ENCODE peak calls at places on chromosomes 16 and 17, in nine cellular contexts. Z is osteoblast, R is transverse colon, V is right lobe of liver, K is body of pancreas, N is skeletal muscle cell, M is small intestine, J is GM12865, T is sigmoid colon. D is an unnamed sample.

GRCh38 chr17:6548578-6549330 is 7.6 kb downstream of the PITPNM3 start:
- DNase-seq in Z (peak; percentile 88), R (peak; percentile 23), J (peak; percentile 78), N (no peak), M (no peak), K (no peak), V (no peak), T (peak; percentile 86), D (no peak)

GRCh38 chr16:83068686-83069085 is 441.9 kb downstream of the CDH13 start:
- DNase-seq in N (no peak), J (no peak), M (peak; percentile 41), K (no peak), V (no peak), T (no peak), Z (no peak), R (no peak), D (no peak)

GRCh38 chr17:71764507-71764906 is 356.3 kb upstream of the SOX9 start:
- DNase-seq in J (peak; percentile 69), N (no peak), R (peak; percentile 24), K (peak; percentile 31), Z (peak; percentile 21), V (no peak), M (peak; percentile 17), T (no peak), D (no peak)

GRCh38 chr16:54277845-54278703 is 8.5 kb downstream of the IRX3 start:
- DNase-seq in R (no peak), M (no peak), T (no peak), K (no peak), N (no peak), V (no peak), J (no peak), Z (peak; percentile 75), D (peak; percentile 57)

GRCh38 chr17:36675786-36676185 is 74.4 kb downstream of the MRM1 start:
- DNase-seq in M (no peak), J (peak; percentile 32), K (no peak), Z (no peak), V (no peak), N (no peak), R (no peak), T (no peak), D (no peak)

GRCh38 chr16:84942786-84943185 is 68.5 kb downstream of the ZDHHC7 start:
- DNase-seq in K (no peak), V (no peak), M (no peak), J (no peak), Z (no peak), R (no peak), N (no peak), T (no peak), D (no peak)

GRCh38 chr17:66547170-66547865 is 244.9 kb downstream of the PRKCA start:
- DNase-seq in R (no peak), K (no peak), N (no peak), J (no peak), T (no peak), Z (no peak), V (no peak), M (peak; percentile 44), D (no peak)

GRCh38 chr17:58414596-58414997 is 2.7 kb downstream of the RNF43 start:
- DNase-seq in Z (no peak), K (peak; percentile 18), T (no peak), M (peak; percentile 48), R (no peak), J (no peak), N (no peak), V (no peak), D (no peak)

GRCh38 chr17:58710948-58711552 is 18.6 kb downstream of the RAD51C start:
- DNase-seq in J (peak; percentile 70), Z (peak; percentile 48), N (no peak), T (no peak), K (peak; percentile 40), R (peak; percentile 10), M (peak; percentile 54), V (peak; percentile 52), D (peak; percentile 35)

GRCh38 chr16:30896203-30896889 is at the start of gene CTF1:
- DNase-seq in Z (peak; percentile 97), T (peak; percentile 93), N (peak; percentile 60), R (peak; percentile 62), K (peak; percentile 56), M (no peak), V (peak; percentile 63), J (no peak), D (peak; percentile 79)

GRCh38 chr16:30896890-30897730 is 696 bp downstream of the CTF1 start:
- DNase-seq in J (peak; percentile 87), K (peak; percentile 90), R (peak; percentile 91), T (peak; percentile 97), V (peak; percentile 92), Z (peak; percentile 99), M (peak; percentile 95), N (peak; percentile 65), D (peak; percentile 92)

GRCh38 chr16:30893744-30894539 is at the start of gene BCL7C:
- DNase-seq in V (peak; percentile 96), J (peak; percentile 92), N (peak; percentile 59), R (peak; percentile 95), K (peak; percentile 92), M (peak; percentile 93), T (peak; percentile 95), Z (peak; percentile 98), D (peak; percentile 93)

GRCh38 chr16:30894540-30895368 is 877 bp upstream of the BCL7C start:
- DNase-seq in Z (peak; percentile 44), R (no peak), J (no peak), K (no peak), T (no peak), V (no peak), M (no peak), N (no peak), D (no peak)

GRCh38 chr16:30895592-30896202 is 717 bp upstream of the CTF1 start:
- DNase-seq in K (no peak), T (no peak), J (no peak), V (no peak), R (no peak), M (no peak), N (no peak), Z (peak; percentile 14), D (no peak)
- H3K4me3 ChIP-seq in K (no peak overlapping the region), T (peak overlapping the region; percentile 48), J (no peak overlapping the region), V (no peak overlapping the region), R (peak overlapping the region; percentile 40), M (no peak overlapping the region), N (peak overlapping the region; percentile 57), Z (peak overlapping the region; percentile 85), D (no peak overlapping the region)

GRCh38 chr16:646679-647172 is 2.4 kb upstream of the WDR90 start:
- DNase-seq in V (no peak), K (no peak), R (no peak), N (no peak), J (no peak), T (no peak), Z (no peak), M (no peak), D (no peak)

GRCh38 chr16:645852-646678 is 3.1 kb upstream of the WDR90 start:
- DNase-seq in V (peak; percentile 94), T (no peak), M (peak; percentile 81), K (no peak), J (no peak), N (no peak), Z (no peak), R (peak; percentile 89), D (no peak)

GRCh38 chr16:648786-649589 is at the start of gene WDR90:
- DNase-seq in K (peak; percentile 92), N (peak; percentile 58), R (peak; percentile 96), V (peak; percentile 97), M (peak; percentile 95), Z (peak; percentile 100), J (peak; percentile 94), T (peak; percentile 97), D (peak; percentile 94)

GRCh38 chr16:648071-648785 is 937 bp upstream of the WDR90 start:
- DNase-seq in K (peak; percentile 91), T (no peak), Z (peak; percentile 95), J (peak; percentile 76), M (peak; percentile 92), R (peak; percentile 90), V (peak; percentile 95), N (no peak), D (no peak)

GRCh38 chr16:647173-647902 is 1.8 kb upstream of the WDR90 start:
- DNase-seq in Z (no peak), M (peak; percentile 52), K (peak; percentile 42), T (no peak), R (peak; percentile 71), N (no peak), J (no peak), V (peak; percentile 88), D (no peak)
- H3K4me3 ChIP-seq in Z (peak overlapping the region; percentile 80), M (peak overlapping the region; percentile 6), K (no peak overlapping the region), T (no peak overlapping the region), R (no peak overlapping the region), N (no peak overlapping the region), J (peak overlapping the region; percentile 75), V (no peak overlapping the region), D (no peak overlapping the region)

GRCh38 chr17:74372426-74372825 is 5.1 kb downstream of the GPR142 start:
- DNase-seq in K (no peak), N (no peak), J (no peak), Z (no peak), V (no peak), T (no peak), M (no peak), R (no peak), D (no peak)

GRCh38 chr17:74369665-74370490 is 2.6 kb downstream of the GPR142 start:
- DNase-seq in T (no peak), V (no peak), Z (peak; percentile 77), J (no peak), N (no peak), R (no peak), K (no peak), M (no peak), D (no peak)

GRCh38 chr17:74374786-74375185 is 7.5 kb downstream of the GPR142 start:
- DNase-seq in M (no peak), J (no peak), Z (peak; percentile 51), R (no peak), K (no peak), N (no peak), T (no peak), V (no peak), D (no peak)

GRCh38 chr17:74371653-74372147 is 4.4 kb downstream of the GPR142 start:
- DNase-seq in Z (peak; percentile 82), T (no peak), J (no peak), K (no peak), N (no peak), R (no peak), M (no peak), V (no peak), D (no peak)

GRCh38 chr17:74373838-74374606 is 6.7 kb downstream of the GPR142 start:
- DNase-seq in Z (peak; percentile 87), N (no peak), M (peak; percentile 92), V (peak; percentile 80), K (peak; percentile 33), R (peak; percentile 70), J (no peak), T (no peak), D (no peak)
- H3K4me3 ChIP-seq in Z (no peak overlapping the region), N (no peak overlapping the region), M (no peak overlapping the region), V (no peak overlapping the region), K (no peak overlapping the region), R (no peak overlapping the region), J (no peak overlapping the region), T (no peak overlapping the region), D (no peak overlapping the region)

GRCh38 chr17:46195217-46195855 is 2.1 kb upstream of the KANSL1 start:
- DNase-seq in Z (no peak), V (no peak), R (no peak), K (no peak), N (no peak), J (no peak), M (no peak), T (no peak), D (no peak)
- H3K4me3 ChIP-seq in Z (no peak overlapping the region), V (no peak overlapping the region), R (no peak overlapping the region), K (no peak overlapping the region), N (no peak overlapping the region), J (no peak overlapping the region), M (no peak overlapping the region), T (no peak overlapping the region), D (no peak overlapping the region)

GRCh38 chr17:78946631-78947030 is 21.4 kb upstream of the TIMP2 start:
- DNase-seq in J (no peak), R (no peak), M (no peak), Z (no peak), N (no peak), K (no peak), T (peak; percentile 50), V (no peak), D (no peak)
- H3K4me3 ChIP-seq in J (no peak overlapping the region), R (no peak overlapping the region), M (no peak overlapping the region), Z (no peak overlapping the region), N (no peak overlapping the region), K (no peak overlapping the region), T (no peak overlapping the region), V (no peak overlapping the region), D (no peak overlapping the region)